ENCODE peak calls at places on chromosome 12, in nine cellular contexts. One of them, this sample, is unnamed.

GRCh38 chr12:14768823-14769405 is 34.4 kb downstream of the WBP11 start:
- DNase-seq in right cardiac atrium: no peak
- DNase-seq in RCC 7860: no peak
- DNase-seq in stimulated activated CD4-positive, alpha-beta T cell treated with anti-CD3 and anti-CD28 coated beads, Interleukin-4, amount 100 ng/mL, for 1 hour: peak; percentile 30
- DNase-seq in CD4-positive, alpha-beta T cell: no peak
- DNase-seq in lower leg skin: no peak
- DNase-seq in aorta: no peak
- DNase-seq in choroid plexus epithelial cell: peak; percentile 37
- DNase-seq in sigmoid colon: peak; percentile 65
- DNase-seq in this sample: no peak

GRCh38 chr12:115199831-115200230 is 515.9 kb upstream of the TBX3 start:
- DNase-seq in RCC 7860: no peak
- DNase-seq in choroid plexus epithelial cell: peak; percentile 70
- DNase-seq in aorta: no peak
- DNase-seq in lower leg skin: no peak
- DNase-seq in right cardiac atrium: no peak
- DNase-seq in sigmoid colon: no peak
- DNase-seq in CD4-positive, alpha-beta T cell: no peak
- DNase-seq in stimulated activated CD4-positive, alpha-beta T cell treated with anti-CD3 and anti-CD28 coated beads, Interleukin-4, amount 100 ng/mL, for 1 hour: no peak
- DNase-seq in this sample: no peak

GRCh38 chr12:124804011-124804621 is 59.5 kb downstream of the SCARB1 start:
- DNase-seq in right cardiac atrium: no peak
- DNase-seq in sigmoid colon: peak; percentile 77
- DNase-seq in stimulated activated CD4-positive, alpha-beta T cell treated with anti-CD3 and anti-CD28 coated beads, Interleukin-4, amount 100 ng/mL, for 1 hour: no peak
- DNase-seq in aorta: peak; percentile 55
- DNase-seq in choroid plexus epithelial cell: peak; percentile 44
- DNase-seq in RCC 7860: no peak
- DNase-seq in lower leg skin: peak; percentile 28
- DNase-seq in CD4-positive, alpha-beta T cell: no peak
- DNase-seq in this sample: no peak

GRCh38 chr12:68633614-68634558 is 23.2 kb downstream of the RAP1B start:
- DNase-seq in right cardiac atrium: no peak
- DNase-seq in aorta: no peak
- DNase-seq in CD4-positive, alpha-beta T cell: no peak
- DNase-seq in sigmoid colon: no peak
- DNase-seq in lower leg skin: no peak
- DNase-seq in stimulated activated CD4-positive, alpha-beta T cell treated with anti-CD3 and anti-CD28 coated beads, Interleukin-4, amount 100 ng/mL, for 1 hour: no peak
- DNase-seq in choroid plexus epithelial cell: no peak
- DNase-seq in RCC 7860: peak; percentile 18
- DNase-seq in this sample: no peak

GRCh38 chr12:6946033-6946919 is 2.5 kb downstream of the C12orf57 start:
- DNase-seq in aorta: no peak
- DNase-seq in RCC 7860: peak; percentile 90
- DNase-seq in stimulated activated CD4-positive, alpha-beta T cell treated with anti-CD3 and anti-CD28 coated beads, Interleukin-4, amount 100 ng/mL, for 1 hour: peak; percentile 53
- DNase-seq in sigmoid colon: no peak
- DNase-seq in right cardiac atrium: peak; percentile 57
- DNase-seq in choroid plexus epithelial cell: no peak
- DNase-seq in CD4-positive, alpha-beta T cell: no peak
- DNase-seq in lower leg skin: no peak
- DNase-seq in this sample: peak; percentile 65

GRCh38 chr12:4169959-4170358 is 103.6 kb upstream of the CCND2 start:
- DNase-seq in lower leg skin: no peak
- DNase-seq in choroid plexus epithelial cell: no peak
- DNase-seq in CD4-positive, alpha-beta T cell: no peak
- DNase-seq in RCC 7860: no peak
- DNase-seq in stimulated activated CD4-positive, alpha-beta T cell treated with anti-CD3 and anti-CD28 coated beads, Interleukin-4, amount 100 ng/mL, for 1 hour: no peak
- DNase-seq in sigmoid colon: no peak
- DNase-seq in aorta: no peak
- DNase-seq in right cardiac atrium: no peak
- DNase-seq in this sample: no peak

GRCh38 chr12:10361622-10362021 is 28.2 kb downstream of the KLRK1 start:
- DNase-seq in sigmoid colon: no peak
- DNase-seq in choroid plexus epithelial cell: peak; percentile 89
- DNase-seq in CD4-positive, alpha-beta T cell: no peak
- DNase-seq in right cardiac atrium: no peak
- DNase-seq in aorta: no peak
- DNase-seq in stimulated activated CD4-positive, alpha-beta T cell treated with anti-CD3 and anti-CD28 coated beads, Interleukin-4, amount 100 ng/mL, for 1 hour: no peak
- DNase-seq in lower leg skin: no peak
- DNase-seq in RCC 7860: no peak
- DNase-seq in this sample: no peak

GRCh38 chr12:55009171-55009570 is 10.6 kb upstream of the NEUROD4 start:
- DNase-seq in right cardiac atrium: no peak
- DNase-seq in lower leg skin: no peak
- DNase-seq in sigmoid colon: no peak
- DNase-seq in RCC 7860: no peak
- DNase-seq in aorta: no peak
- DNase-seq in stimulated activated CD4-positive, alpha-beta T cell treated with anti-CD3 and anti-CD28 coated beads, Interleukin-4, amount 100 ng/mL, for 1 hour: no peak
- DNase-seq in CD4-positive, alpha-beta T cell: no peak
- DNase-seq in choroid plexus epithelial cell: no peak
- DNase-seq in this sample: no peak

GRCh38 chr12:114698566-114699163 is 14.7 kb upstream of the TBX3 start:
- DNase-seq in right cardiac atrium: no peak
- DNase-seq in aorta: no peak
- DNase-seq in sigmoid colon: no peak
- DNase-seq in RCC 7860: no peak
- DNase-seq in lower leg skin: no peak
- DNase-seq in stimulated activated CD4-positive, alpha-beta T cell treated with anti-CD3 and anti-CD28 coated beads, Interleukin-4, amount 100 ng/mL, for 1 hour: no peak
- DNase-seq in choroid plexus epithelial cell: no peak
- DNase-seq in CD4-positive, alpha-beta T cell: no peak
- DNase-seq in this sample: no peak

GRCh38 chr12:129901256-129901655 is 2.6 kb downstream of the TMEM132D start:
- DNase-seq in lower leg skin: no peak
- DNase-seq in stimulated activated CD4-positive, alpha-beta T cell treated with anti-CD3 and anti-CD28 coated beads, Interleukin-4, amount 100 ng/mL, for 1 hour: no peak
- DNase-seq in right cardiac atrium: no peak
- DNase-seq in CD4-positive, alpha-beta T cell: no peak
- DNase-seq in sigmoid colon: no peak
- DNase-seq in RCC 7860: peak; percentile 12
- DNase-seq in aorta: no peak
- DNase-seq in choroid plexus epithelial cell: peak; percentile 43
- DNase-seq in this sample: no peak

GRCh38 chr12:25106818-25107217 is 88.1 kb downstream of the DNAI7 start:
- DNase-seq in CD4-positive, alpha-beta T cell: no peak
- DNase-seq in lower leg skin: no peak
- DNase-seq in right cardiac atrium: no peak
- DNase-seq in choroid plexus epithelial cell: peak; percentile 19
- DNase-seq in RCC 7860: no peak
- DNase-seq in sigmoid colon: no peak
- DNase-seq in aorta: no peak
- DNase-seq in stimulated activated CD4-positive, alpha-beta T cell treated with anti-CD3 and anti-CD28 coated beads, Interleukin-4, amount 100 ng/mL, for 1 hour: no peak
- DNase-seq in this sample: no peak

GRCh38 chr12:106030210-106031175 is 108.3 kb downstream of the NUAK1 start:
- DNase-seq in CD4-positive, alpha-beta T cell: no peak
- DNase-seq in aorta: no peak
- DNase-seq in choroid plexus epithelial cell: peak; percentile 97
- DNase-seq in lower leg skin: no peak
- DNase-seq in right cardiac atrium: no peak
- DNase-seq in stimulated activated CD4-positive, alpha-beta T cell treated with anti-CD3 and anti-CD28 coated beads, Interleukin-4, amount 100 ng/mL, for 1 hour: no peak
- DNase-seq in sigmoid colon: no peak
- DNase-seq in RCC 7860: peak; percentile 94
- DNase-seq in this sample: no peak

GRCh38 chr12:76375939-76376338 is 27.7 kb upstream of the BBS10 start:
- DNase-seq in stimulated activated CD4-positive, alpha-beta T cell treated with anti-CD3 and anti-CD28 coated beads, Interleukin-4, amount 100 ng/mL, for 1 hour: no peak
- DNase-seq in lower leg skin: no peak
- DNase-seq in aorta: no peak
- DNase-seq in choroid plexus epithelial cell: no peak
- DNase-seq in sigmoid colon: no peak
- DNase-seq in right cardiac atrium: no peak
- DNase-seq in CD4-positive, alpha-beta T cell: no peak
- DNase-seq in RCC 7860: peak; percentile 33
- DNase-seq in this sample: no peak

GRCh38 chr12:27498159-27498558 is 25.8 kb upstream of the PPFIBP1 start:
- DNase-seq in aorta: no peak
- DNase-seq in RCC 7860: no peak
- DNase-seq in lower leg skin: no peak
- DNase-seq in stimulated activated CD4-positive, alpha-beta T cell treated with anti-CD3 and anti-CD28 coated beads, Interleukin-4, amount 100 ng/mL, for 1 hour: no peak
- DNase-seq in choroid plexus epithelial cell: no peak
- DNase-seq in sigmoid colon: no peak
- DNase-seq in right cardiac atrium: no peak
- DNase-seq in CD4-positive, alpha-beta T cell: no peak
- DNase-seq in this sample: no peak

GRCh38 chr12:106046301-106046846 is 92.4 kb downstream of the NUAK1 start:
- DNase-seq in RCC 7860: no peak
- DNase-seq in stimulated activated CD4-positive, alpha-beta T cell treated with anti-CD3 and anti-CD28 coated beads, Interleukin-4, amount 100 ng/mL, for 1 hour: no peak
- DNase-seq in right cardiac atrium: no peak
- DNase-seq in choroid plexus epithelial cell: no peak
- DNase-seq in sigmoid colon: no peak
- DNase-seq in aorta: no peak
- DNase-seq in lower leg skin: no peak
- DNase-seq in CD4-positive, alpha-beta T cell: no peak
- DNase-seq in this sample: no peak

GRCh38 chr12:53701518-53702264 is 25.6 kb downstream of the CALCOCO1 start:
- DNase-seq in RCC 7860: peak; percentile 34
- DNase-seq in choroid plexus epithelial cell: peak; percentile 83
- DNase-seq in sigmoid colon: peak; percentile 89
- DNase-seq in CD4-positive, alpha-beta T cell: peak; percentile 68
- DNase-seq in aorta: peak; percentile 87
- DNase-seq in lower leg skin: peak; percentile 78
- DNase-seq in stimulated activated CD4-positive, alpha-beta T cell treated with anti-CD3 and anti-CD28 coated beads, Interleukin-4, amount 100 ng/mL, for 1 hour: peak; percentile 77
- DNase-seq in right cardiac atrium: peak; percentile 82
- DNase-seq in this sample: peak; percentile 58

GRCh38 chr12:91382081-91382543 is 199.5 kb upstream of the DCN start:
- DNase-seq in choroid plexus epithelial cell: peak; percentile 90
- DNase-seq in aorta: peak; percentile 86
- DNase-seq in lower leg skin: peak; percentile 86
- DNase-seq in RCC 7860: peak; percentile 25
- DNase-seq in stimulated activated CD4-positive, alpha-beta T cell treated with anti-CD3 and anti-CD28 coated beads, Interleukin-4, amount 100 ng/mL, for 1 hour: peak; percentile 86
- DNase-seq in sigmoid colon: peak; percentile 88
- DNase-seq in CD4-positive, alpha-beta T cell: peak; percentile 87
- DNase-seq in right cardiac atrium: peak; percentile 85
- DNase-seq in this sample: peak; percentile 86

GRCh38 chr12:122147514-122148290 is 26.3 kb downstream of the IL31 start:
- DNase-seq in choroid plexus epithelial cell: no peak
- DNase-seq in stimulated activated CD4-positive, alpha-beta T cell treated with anti-CD3 and anti-CD28 coated beads, Interleukin-4, amount 100 ng/mL, for 1 hour: no peak
- DNase-seq in aorta: no peak
- DNase-seq in RCC 7860: no peak
- DNase-seq in CD4-positive, alpha-beta T cell: no peak
- DNase-seq in right cardiac atrium: no peak
- DNase-seq in sigmoid colon: no peak
- DNase-seq in lower leg skin: no peak
- DNase-seq in this sample: no peak

GRCh38 chr12:6241495-6241894 is 41.3 kb downstream of the CD9 start:
- DNase-seq in right cardiac atrium: peak; percentile 74
- DNase-seq in choroid plexus epithelial cell: no peak
- DNase-seq in stimulated activated CD4-positive, alpha-beta T cell treated with anti-CD3 and anti-CD28 coated beads, Interleukin-4, amount 100 ng/mL, for 1 hour: no peak
- DNase-seq in CD4-positive, alpha-beta T cell: no peak
- DNase-seq in sigmoid colon: no peak
- DNase-seq in RCC 7860: no peak
- DNase-seq in aorta: peak; percentile 52
- DNase-seq in lower leg skin: no peak
- DNase-seq in this sample: no peak

GRCh38 chr12:5260086-5260485 is 171.8 kb upstream of the NTF3 start:
- DNase-seq in sigmoid colon: no peak
- DNase-seq in choroid plexus epithelial cell: no peak
- DNase-seq in CD4-positive, alpha-beta T cell: no peak
- DNase-seq in aorta: no peak
- DNase-seq in stimulated activated CD4-positive, alpha-beta T cell treated with anti-CD3 and anti-CD28 coated beads, Interleukin-4, amount 100 ng/mL, for 1 hour: no peak
- DNase-seq in lower leg skin: no peak
- DNase-seq in right cardiac atrium: no peak
- DNase-seq in RCC 7860: no peak
- DNase-seq in this sample: no peak

GRCh38 chr12:1915082-1915968 is 3.1 kb downstream of the CACNA2D4 start:
- DNase-seq in aorta: peak; percentile 30
- DNase-seq in CD4-positive, alpha-beta T cell: no peak
- DNase-seq in choroid plexus epithelial cell: no peak
- DNase-seq in lower leg skin: no peak
- DNase-seq in stimulated activated CD4-positive, alpha-beta T cell treated with anti-CD3 and anti-CD28 coated beads, Interleukin-4, amount 100 ng/mL, for 1 hour: peak; percentile 8
- DNase-seq in right cardiac atrium: no peak
- DNase-seq in sigmoid colon: peak; percentile 48
- DNase-seq in RCC 7860: no peak
- DNase-seq in this sample: no peak

GRCh38 chr12:67698711-67699603 is 50.4 kb downstream of the DYRK2 start:
- DNase-seq in RCC 7860: no peak
- DNase-seq in right cardiac atrium: no peak
- DNase-seq in aorta: no peak
- DNase-seq in lower leg skin: no peak
- DNase-seq in CD4-positive, alpha-beta T cell: no peak
- DNase-seq in sigmoid colon: no peak
- DNase-seq in stimulated activated CD4-positive, alpha-beta T cell treated with anti-CD3 and anti-CD28 coated beads, Interleukin-4, amount 100 ng/mL, for 1 hour: peak; percentile 34
- DNase-seq in choroid plexus epithelial cell: peak; percentile 40
- DNase-seq in this sample: no peak

GRCh38 chr12:121668750-121669524 is 517 bp downstream of the MORN3 start:
- DNase-seq in stimulated activated CD4-positive, alpha-beta T cell treated with anti-CD3 and anti-CD28 coated beads, Interleukin-4, amount 100 ng/mL, for 1 hour: peak; percentile 66
- DNase-seq in choroid plexus epithelial cell: peak; percentile 48
- DNase-seq in right cardiac atrium: no peak
- DNase-seq in sigmoid colon: no peak
- DNase-seq in CD4-positive, alpha-beta T cell: peak; percentile 38
- DNase-seq in lower leg skin: no peak
- DNase-seq in aorta: peak; percentile 51
- DNase-seq in RCC 7860: no peak
- DNase-seq in this sample: peak; percentile 70

GRCh38 chr12:124617615-124618014 is 50.2 kb upstream of the NCOR2 start:
- DNase-seq in lower leg skin: no peak
- DNase-seq in right cardiac atrium: peak; percentile 76
- DNase-seq in stimulated activated CD4-positive, alpha-beta T cell treated with anti-CD3 and anti-CD28 coated beads, Interleukin-4, amount 100 ng/mL, for 1 hour: no peak
- DNase-seq in choroid plexus epithelial cell: no peak
- DNase-seq in aorta: no peak
- DNase-seq in sigmoid colon: no peak
- DNase-seq in CD4-positive, alpha-beta T cell: no peak
- DNase-seq in RCC 7860: no peak
- DNase-seq in this sample: no peak

GRCh38 chr12:54006700-54007220 is 2.0 kb upstream of the HOXC8 start:
- DNase-seq in stimulated activated CD4-positive, alpha-beta T cell treated with anti-CD3 and anti-CD28 coated beads, Interleukin-4, amount 100 ng/mL, for 1 hour: no peak
- DNase-seq in choroid plexus epithelial cell: no peak
- DNase-seq in RCC 7860: no peak
- DNase-seq in lower leg skin: no peak
- DNase-seq in sigmoid colon: no peak
- DNase-seq in aorta: peak; percentile 25
- DNase-seq in CD4-positive, alpha-beta T cell: no peak
- DNase-seq in right cardiac atrium: no peak
- DNase-seq in this sample: no peak

GRCh38 chr12:40892528-40892927 is 200.3 kb downstream of the CNTN1 start:
- DNase-seq in RCC 7860: no peak
- DNase-seq in choroid plexus epithelial cell: no peak
- DNase-seq in lower leg skin: no peak
- DNase-seq in right cardiac atrium: no peak
- DNase-seq in aorta: no peak
- DNase-seq in CD4-positive, alpha-beta T cell: no peak
- DNase-seq in stimulated activated CD4-positive, alpha-beta T cell treated with anti-CD3 and anti-CD28 coated beads, Interleukin-4, amount 100 ng/mL, for 1 hour: no peak
- DNase-seq in sigmoid colon: no peak
- DNase-seq in this sample: no peak

GRCh38 chr12:18750087-18750486 is 12.2 kb downstream of the CAPZA3 start:
- DNase-seq in sigmoid colon: no peak
- DNase-seq in right cardiac atrium: no peak
- DNase-seq in stimulated activated CD4-positive, alpha-beta T cell treated with anti-CD3 and anti-CD28 coated beads, Interleukin-4, amount 100 ng/mL, for 1 hour: no peak
- DNase-seq in choroid plexus epithelial cell: peak; percentile 79
- DNase-seq in CD4-positive, alpha-beta T cell: no peak
- DNase-seq in RCC 7860: no peak
- DNase-seq in aorta: no peak
- DNase-seq in lower leg skin: no peak
- DNase-seq in this sample: no peak

GRCh38 chr12:102423447-102423846 is 56.9 kb downstream of the IGF1 start:
- DNase-seq in right cardiac atrium: no peak
- DNase-seq in aorta: no peak
- DNase-seq in CD4-positive, alpha-beta T cell: no peak
- DNase-seq in lower leg skin: no peak
- DNase-seq in choroid plexus epithelial cell: no peak
- DNase-seq in sigmoid colon: no peak
- DNase-seq in stimulated activated CD4-positive, alpha-beta T cell treated with anti-CD3 and anti-CD28 coated beads, Interleukin-4, amount 100 ng/mL, for 1 hour: no peak
- DNase-seq in RCC 7860: no peak
- DNase-seq in this sample: no peak

GRCh38 chr12:114395755-114396152 is 10.2 kb downstream of the TBX5 start:
- DNase-seq in right cardiac atrium: peak; percentile 38
- DNase-seq in sigmoid colon: peak; percentile 42
- DNase-seq in choroid plexus epithelial cell: no peak
- DNase-seq in stimulated activated CD4-positive, alpha-beta T cell treated with anti-CD3 and anti-CD28 coated beads, Interleukin-4, amount 100 ng/mL, for 1 hour: no peak
- DNase-seq in aorta: no peak
- DNase-seq in CD4-positive, alpha-beta T cell: no peak
- DNase-seq in lower leg skin: no peak
- DNase-seq in RCC 7860: no peak
- DNase-seq in this sample: no peak

GRCh38 chr12:16939871-16940306 is 333.9 kb upstream of the LMO3 start:
- DNase-seq in sigmoid colon: no peak
- DNase-seq in CD4-positive, alpha-beta T cell: no peak
- DNase-seq in aorta: no peak
- DNase-seq in lower leg skin: no peak
- DNase-seq in stimulated activated CD4-positive, alpha-beta T cell treated with anti-CD3 and anti-CD28 coated beads, Interleukin-4, amount 100 ng/mL, for 1 hour: no peak
- DNase-seq in right cardiac atrium: no peak
- DNase-seq in choroid plexus epithelial cell: peak; percentile 72
- DNase-seq in RCC 7860: peak; percentile 69
- DNase-seq in this sample: no peak

GRCh38 chr12:52673713-52674415 is 6.3 kb downstream of the KRT1 start:
- DNase-seq in RCC 7860: no peak
- DNase-seq in sigmoid colon: no peak
- DNase-seq in stimulated activated CD4-positive, alpha-beta T cell treated with anti-CD3 and anti-CD28 coated beads, Interleukin-4, amount 100 ng/mL, for 1 hour: no peak
- DNase-seq in lower leg skin: no peak
- DNase-seq in CD4-positive, alpha-beta T cell: no peak
- DNase-seq in choroid plexus epithelial cell: no peak
- DNase-seq in right cardiac atrium: no peak
- DNase-seq in aorta: no peak
- DNase-seq in this sample: no peak

This sample was measured in CD8-positive, alpha-beta memory T cell.